ENCODE peak calls at places on chromosomes 16 and 17, in six cellular contexts. I is endodermal cell, U is AG09309, M is tibial artery, D is NCI-H460, K is fibroblast of pulmonary artery. R is an unnamed sample.

GRCh38 chr17:65698381-65699061 is 137.1 kb upstream of the AXIN2 start:
- DNase-seq in I (peak), M (no peak), U (no peak), D (no peak), K (peak), R (no peak)

GRCh38 chr17:3532106-3532858 is 25.3 kb downstream of the TRPV3 start:
- DNase-seq in I (no peak), D (no peak), M (no peak), K (no peak), U (no peak), R (no peak)

GRCh38 chr16:30068333-30068732 is 2.8 kb downstream of the ALDOA start:
- DNase-seq in D (no peak), I (no peak), K (no peak), U (no peak), M (no peak), R (no peak)

GRCh38 chr17:79621151-79621940 is 10.5 kb upstream of the RBFOX3 start:
- DNase-seq in U (no peak), K (no peak), I (peak), D (no peak), M (peak), R (no peak)

GRCh38 chr16:67661101-67661661 is 421 bp downstream of the PARD6A start:
- DNase-seq in M (no peak), U (no peak), I (peak), D (no peak), K (peak), R (no peak)

GRCh38 chr16:84087461-84088151 is 29.1 kb downstream of the MBTPS1 start:
- DNase-seq in U (no peak), I (no peak), M (no peak), K (no peak), D (no peak), R (no peak)

GRCh38 chr17:83036666-83037065 is 42.7 kb upstream of the METRNL start:
- DNase-seq in D (no peak), M (no peak), K (no peak), I (peak), U (no peak), R (no peak)

GRCh38 chr17:43528319-43528987 is 17.7 kb downstream of the ETV4 start:
- DNase-seq in U (no peak), K (no peak), M (no peak), I (no peak), D (no peak), R (peak)

GRCh38 chr16:65660390-65660789 is 538.5 kb upstream of the CDH11 start:
- DNase-seq in M (no peak), U (no peak), D (no peak), K (peak), I (peak), R (no peak)

GRCh38 chr17:79220715-79221291 is 146.2 kb downstream of the ENGASE start:
- DNase-seq in K (no peak), U (no peak), D (no peak), I (peak), M (no peak), R (no peak)

GRCh38 chr17:47694818-47695663 is 1.1 kb downstream of the TBKBP1 start:
- DNase-seq in D (no peak), U (no peak), I (peak), M (peak), K (peak), R (no peak)

GRCh38 chr16:56549744-56550385 is 15.0 kb upstream of the MT4 start:
- DNase-seq in K (no peak), M (no peak), U (no peak), I (no peak), D (no peak), R (no peak)

GRCh38 chr17:77115510-77115909 is 25.3 kb upstream of the SEC14L1 start:
- DNase-seq in M (no peak), K (peak), I (no peak), D (no peak), U (no peak), R (no peak)

GRCh38 chr17:954431-955164 is 25.0 kb downstream of the NXN start:
- DNase-seq in D (no peak), M (no peak), I (peak), K (peak), U (no peak), R (no peak)

GRCh38 chr17:39769974-39770587 is 32.3 kb downstream of the GRB7 start:
- DNase-seq in I (peak), U (peak), K (no peak), M (no peak), D (no peak), R (no peak)

GRCh38 chr17:17078832-17079231 is 36.6 kb downstream of the MPRIP start:
- DNase-seq in M (no peak), U (no peak), I (no peak), K (no peak), D (no peak), R (no peak)

GRCh38 chr17:65243838-65244237 is 106.7 kb downstream of the RGS9 start:
- DNase-seq in K (peak), I (peak), D (no peak), M (no peak), U (peak), R (peak)

GRCh38 chr16:50386139-50386538 is 17.4 kb upstream of the BRD7 start:
- DNase-seq in M (no peak), D (no peak), I (no peak), U (no peak), K (no peak), R (no peak)

GRCh38 chr16:27520982-27521673 is 28.6 kb downstream of the GTF3C1 start:
- DNase-seq in U (no peak), I (peak), K (peak), M (peak), D (no peak), R (no peak)

GRCh38 chr17:17313350-17313991 is 10.3 kb downstream of the NT5M start:
- DNase-seq in I (peak), D (no peak), M (no peak), K (peak), U (no peak), R (no peak)

GRCh38 chr17:36601303-36602029 is at the start of gene MRM1:
- DNase-seq in D (peak), M (peak), I (peak), K (peak), U (peak), R (peak)

GRCh38 chr17:68204736-68205135 is 43.1 kb upstream of the AMZ2 start:
- DNase-seq in U (no peak), I (no peak), K (no peak), M (no peak), D (no peak), R (no peak)

GRCh38 chr17:40922239-40922638 is 15.2 kb downstream of the KRT23 start:
- DNase-seq in I (peak), U (peak), M (peak), K (peak), D (peak), R (peak)

GRCh38 chr17:43674394-43674793 is 12.7 kb upstream of the MEOX1 start:
- DNase-seq in M (no peak), U (no peak), D (no peak), I (no peak), K (no peak), R (no peak)

GRCh38 chr16:70646260-70647241 is at the start of gene IL34:
- DNase-seq in U (no peak), I (no peak), D (no peak), K (peak), M (peak), R (no peak)

GRCh38 chr17:32596666-32597065 is 109.9 kb downstream of the CDK5R1 start:
- DNase-seq in K (no peak), U (no peak), D (no peak), M (no peak), I (no peak), R (no peak)

GRCh38 chr16:74607310-74607966 is 524 bp upstream of the GLG1 start:
- DNase-seq in U (no peak), K (no peak), M (no peak), D (no peak), I (no peak), R (no peak)

GRCh38 chr17:73069164-73069774 is 23.2 kb downstream of the SLC39A11 start:
- DNase-seq in K (no peak), I (no peak), M (no peak), D (no peak), U (no peak), R (no peak)

GRCh38 chr17:59561042-59561441 is 4.4 kb upstream of the DHX40 start:
- DNase-seq in M (no peak), D (no peak), K (peak), U (no peak), I (peak), R (no peak)

GRCh38 chr17:46106966-46107644 is 86.1 kb downstream of the KANSL1 start:
- DNase-seq in D (no peak), M (no peak), U (no peak), K (peak), I (no peak), R (peak)

GRCh38 chr17:41540921-41541625 is 13.0 kb upstream of the KRT19 start:
- DNase-seq in K (no peak), M (no peak), I (peak), U (no peak), D (no peak), R (no peak)